ENCODE peak calls at places on chromosomes 16 and 17, in four cellular contexts. V is cardiac fibroblast, K is GM12878, C is Calu3. L is an unnamed sample.

GRCh38 chr17:69870091-69870530 is 204.9 kb upstream of the KCNJ16 start:
- DNase-seq in V (peak; percentile 87), K (no peak), C (no peak), L (no peak)

GRCh38 chr16:65572156-65572555 is 450.3 kb upstream of the CDH11 start:
- DNase-seq in V (peak; percentile 88), K (no peak), C (no peak), L (peak; percentile 41)

GRCh38 chr17:65892912-65893377 is 299.0 kb downstream of the CEP112 start:
- DNase-seq in V (no peak), K (peak; percentile 42), C (no peak), L (no peak)

GRCh38 chr16:53766304-53767016 is 62.5 kb downstream of the FTO start:
- DNase-seq in V (peak; percentile 77), K (no peak), C (no peak), L (no peak)

GRCh38 chr17:48547839-48548686 is 3.2 kb upstream of the HOXB2 start:
- DNase-seq in V (peak; percentile 71), K (no peak), C (peak; percentile 38), L (no peak)

GRCh38 chr17:50575581-50576210 is 15.2 kb downstream of the CACNA1G start:
- DNase-seq in V (no peak), K (no peak), C (peak; percentile 50), L (no peak)

GRCh38 chr17:31499771-31500554 is 108.5 kb downstream of the RAB11FIP4 start:
- DNase-seq in V (no peak), K (no peak), C (peak; percentile 69), L (no peak)

GRCh38 chr16:21646721-21647561 is 5.5 kb downstream of the IGSF6 start:
- DNase-seq in V (no peak), K (peak; percentile 99), C (no peak), L (no peak)

GRCh38 chr17:8785547-8786412 is 13.4 kb downstream of the MFSD6L start:
- DNase-seq in V (peak; percentile 72), K (no peak), C (peak; percentile 68), L (peak; percentile 16)

GRCh38 chr17:71501716-71502115 is 619.1 kb upstream of the SOX9 start:
- DNase-seq in V (no peak), K (no peak), C (no peak), L (no peak)

GRCh38 chr16:75139498-75139897 is 8.8 kb upstream of the ZFP1 start:
- DNase-seq in V (no peak), K (no peak), C (no peak), L (no peak)

GRCh38 chr17:48722924-48723554 is at the start of gene PRAC2:
- DNase-seq in V (no peak), K (no peak), C (no peak), L (no peak)

GRCh38 chr16:68183033-68183432 is 52.9 kb downstream of the ESRP2 start:
- DNase-seq in V (no peak), K (no peak), C (no peak), L (no peak)
- TF ChIP-seq CTCF in V (no peak), K (no peak), C (no peak), L (no peak)

DNA sequence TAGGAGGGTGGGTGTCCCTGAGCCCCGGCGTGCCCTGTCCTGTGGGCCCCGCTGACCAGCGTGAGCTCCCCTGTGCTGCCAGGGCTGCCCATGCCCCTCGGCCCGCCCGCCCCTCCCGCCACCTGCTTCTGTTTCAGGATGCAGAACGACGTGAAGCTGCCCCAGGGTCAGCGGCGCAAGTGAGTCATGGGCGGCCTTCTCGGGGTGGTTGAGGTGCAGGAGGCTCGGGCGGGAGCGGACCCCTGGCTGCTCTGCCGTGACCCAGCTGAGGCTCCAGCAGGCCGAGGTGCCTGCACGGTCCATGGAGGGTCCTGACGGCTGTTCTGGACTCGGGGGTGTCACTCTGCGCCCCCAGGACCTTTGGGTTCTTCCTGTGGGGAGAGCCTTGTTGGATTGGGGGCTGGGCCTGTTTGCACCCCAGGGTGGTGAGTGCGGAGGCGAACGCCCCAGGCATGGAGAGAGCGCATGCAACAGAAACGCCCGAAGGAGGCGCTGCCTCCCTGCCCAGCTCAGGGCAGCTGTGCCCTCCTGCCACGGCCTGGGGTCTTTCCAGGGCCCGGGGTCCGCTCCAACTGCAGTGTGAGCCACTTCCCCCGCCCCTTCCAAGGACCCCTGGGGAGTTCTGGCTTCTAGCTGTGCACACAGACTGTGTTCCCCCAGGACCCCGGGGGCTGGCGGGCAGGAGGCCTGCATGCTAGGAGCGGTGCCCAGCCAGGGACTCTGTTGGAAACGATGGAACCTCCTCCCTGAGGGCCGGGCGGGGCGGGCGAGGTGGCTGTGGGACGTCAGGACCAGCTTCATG is 4.0 kb downstream of the SLC25A10 start:
- DNase-seq in V (no peak), K (no peak), C (no peak), L (no peak)
- TF ChIP-seq CTCF in V (no peak), K (no peak), C (no peak), L (no peak)

DNA sequence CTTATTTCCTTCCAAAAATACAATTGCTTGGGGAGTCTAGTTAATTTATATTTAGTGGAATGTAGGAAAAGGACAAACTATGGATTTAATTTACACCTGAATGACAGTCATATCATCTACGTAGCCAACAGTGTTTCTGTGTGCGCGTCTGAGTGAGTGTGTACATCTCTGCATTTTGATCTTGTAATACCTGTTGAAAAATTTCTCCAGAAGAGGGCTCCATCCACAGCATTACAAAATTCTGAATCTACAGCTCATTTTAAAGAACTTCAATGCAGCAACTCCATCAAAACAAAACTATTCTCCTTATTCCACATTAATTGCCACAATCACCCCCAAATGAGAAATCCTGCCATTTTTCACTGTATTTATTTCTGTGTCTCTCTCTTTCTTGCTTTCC is 3.9 kb downstream of the CDH13 start:
- DNase-seq in V (peak; percentile 57), K (no peak), C (no peak), L (no peak)
- TF ChIP-seq CTCF in V (peak; percentile 28), K (no peak), C (no peak), L (peak; percentile 45)

DNA sequence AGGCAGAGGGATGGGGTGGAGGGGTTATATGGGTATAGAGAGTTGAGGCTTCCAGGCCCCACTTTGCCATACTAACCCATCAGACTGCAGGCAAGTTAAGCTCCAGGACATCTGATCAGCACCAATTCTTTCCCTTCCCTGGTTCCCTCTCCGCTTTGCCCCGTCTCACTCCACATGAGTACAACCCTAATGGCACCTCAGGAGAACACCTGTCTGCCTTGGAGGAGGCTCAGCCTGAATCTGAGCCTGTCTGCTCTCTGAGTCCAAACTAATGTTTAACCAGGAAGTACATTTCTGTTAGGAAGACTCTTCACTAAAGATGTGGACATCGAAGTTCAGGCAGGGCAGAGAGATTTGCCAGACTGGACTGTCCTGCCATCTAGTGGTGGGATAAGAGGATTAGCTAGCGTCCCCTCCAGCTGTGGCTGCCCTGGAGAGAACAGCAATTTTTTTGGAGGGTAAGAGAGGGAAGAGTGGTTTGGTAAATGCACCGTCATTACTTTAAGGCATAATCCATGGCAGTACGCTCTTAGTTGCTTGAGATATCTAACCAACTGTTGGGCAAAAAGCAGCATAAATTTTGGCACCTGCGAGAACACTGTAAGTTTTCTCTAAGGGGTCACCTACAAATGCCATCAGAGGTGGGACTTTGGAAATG is 29.2 kb upstream of the LRRC75A start:
- DNase-seq in V (peak; percentile 93), K (peak; percentile 39), C (peak; percentile 70), L (peak; percentile 82)
- TF ChIP-seq CTCF in V (peak; percentile 90), K (peak; percentile 89), C (peak; percentile 51), L (peak; percentile 88)

GRCh38 chr17:4159761-4160160 is 16.8 kb downstream of the CYB5D2 start:
- DNase-seq in V (no peak), K (no peak), C (no peak), L (no peak)

GRCh38 chr17:4160294-4160859 is 17.4 kb downstream of the CYB5D2 start:
- DNase-seq in V (no peak), K (no peak), C (no peak), L (no peak)

GRCh38 chr17:4161560-4162221 is 18.7 kb downstream of the CYB5D2 start:
- DNase-seq in V (no peak), K (no peak), C (peak; percentile 1), L (no peak)

GRCh38 chr17:4162366-4162765 is 19.4 kb downstream of the CYB5D2 start:
- DNase-seq in V (no peak), K (no peak), C (no peak), L (no peak)

DNA sequence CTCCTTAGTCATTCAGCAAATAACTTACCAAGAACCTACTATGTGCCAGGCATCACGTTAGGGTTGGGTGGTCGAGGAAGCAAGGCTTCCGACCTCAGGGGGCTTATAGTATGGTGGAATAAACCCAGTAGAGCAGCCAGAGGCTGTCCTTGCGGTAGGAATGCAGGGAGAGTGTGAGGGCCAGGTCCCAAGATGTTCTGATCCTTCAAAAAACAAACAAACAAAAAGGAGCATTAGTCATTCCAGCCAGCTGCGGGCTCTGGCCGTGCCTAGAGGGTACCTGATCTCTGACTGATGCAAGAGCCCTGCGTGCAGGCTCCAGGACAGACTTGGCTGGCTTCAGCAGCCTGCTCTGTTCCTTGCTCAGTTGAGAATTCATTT is 18.2 kb downstream of the CYB5D2 start:
- DNase-seq in V (peak; percentile 96), K (no peak), C (peak; percentile 35), L (peak; percentile 89)
- TF ChIP-seq CTCF in V (peak; percentile 75), K (no peak), C (no peak), L (peak; percentile 51)

GRCh38 chr17:2929881-2930533 is 133.4 kb downstream of the OR1D5 start:
- DNase-seq in V (peak; percentile 44), K (no peak), C (peak; percentile 52), L (no peak)
- TF ChIP-seq CTCF in V (peak; percentile 67), K (peak; percentile 71), C (peak; percentile 86), L (peak; percentile 58)

L was measured in AG09319.